ENCODE peak calls at places on chromosomes 2 and 18, in nine cellular contexts. B is CD8-positive, alpha-beta memory T cell; N is Peyer's patch; H is gastrocnemius medialis; O is cardiac muscle cell; X is adrenal gland; P is CD4-positive, CD25-positive, alpha-beta regulatory T cell; D is IMR-90; T is lower lobe of right lung. Y is an unnamed sample.
A peak's percentile ranks its signal among the peaks of the same experiment; 100 is the strongest.

GRCh38 chr2:112701092-112701491 is 19.7 kb upstream of the NT5DC4 start:
- DNase-seq in B (no peak), N (peak; percentile 46), H (no peak), O (no peak), X (peak; percentile 24), P (no peak), D (peak; percentile 51), T (no peak), Y (no peak)

GRCh38 chr2:180524458-180524857 is 455.9 kb upstream of the UBE2E3 start:
- DNase-seq in B (no peak), N (no peak), H (no peak), O (no peak), X (no peak), P (no peak), D (peak; percentile 29), T (no peak), Y (no peak)

GRCh38 chr18:79951545-79952456 is at the start of gene SLC66A2:
- DNase-seq in B (peak; percentile 86), N (peak; percentile 97), H (peak; percentile 81), O (peak; percentile 91), X (peak; percentile 92), P (peak; percentile 89), D (peak; percentile 83), T (peak; percentile 95), Y (peak; percentile 92)

GRCh38 chr2:72340665-72341064 is 193.0 kb upstream of the CYP26B1 start:
- DNase-seq in B (no peak), N (no peak), H (no peak), O (no peak), X (no peak), P (no peak), D (no peak), T (no peak), Y (no peak)

GRCh38 chr2:237128026-237128703 is 42.5 kb downstream of the COPS8 start:
- DNase-seq in B (no peak), N (peak; percentile 87), H (peak; percentile 94), O (no peak), X (peak; percentile 94), P (no peak), D (peak; percentile 100), T (peak; percentile 84), Y (no peak)

GRCh38 chr2:105864262-105864661 is 119.5 kb downstream of the NCK2 start:
- DNase-seq in B (peak; percentile 66), N (no peak), H (no peak), O (no peak), X (no peak), P (no peak), D (no peak), T (no peak), Y (no peak)

GRCh38 chr18:49561127-49561376 is 805 bp upstream of the LIPG start:
- DNase-seq in B (no peak), N (no peak), H (no peak), O (no peak), X (no peak), P (no peak), D (no peak), T (no peak), Y (no peak)

GRCh38 chr2:8086796-8087479 is 594.9 kb upstream of the ID2 start:
- DNase-seq in B (no peak), N (no peak), H (no peak), O (no peak), X (peak; percentile 13), P (no peak), D (peak; percentile 99), T (no peak), Y (no peak)

GRCh38 chr2:118046628-118047210 is 32.8 kb upstream of the CCDC93 start:
- DNase-seq in B (peak; percentile 9), N (no peak), H (no peak), O (peak; percentile 52), X (no peak), P (peak; percentile 43), D (peak; percentile 53), T (no peak), Y (no peak)

GRCh38 chr2:81894451-81894990 is 1590.0 kb upstream of the LRRTM1 start:
- DNase-seq in B (no peak), N (no peak), H (no peak), O (peak; percentile 21), X (no peak), P (no peak), D (peak; percentile 1), T (no peak), Y (no peak)

GRCh38 chr18:35158728-35159443 is 81.9 kb upstream of the ZNF397 start:
- DNase-seq in B (no peak), N (peak; percentile 65), H (no peak), O (no peak), X (no peak), P (no peak), D (no peak), T (no peak), Y (no peak)

GRCh38 chr2:170966648-170967396 is 37.8 kb downstream of the GORASP2 start:
- DNase-seq in B (no peak), N (no peak), H (no peak), O (peak; percentile 21), X (peak; percentile 19), P (peak; percentile 11), D (no peak), T (no peak), Y (no peak)

GRCh38 chr2:162565666-162566065 is 221.7 kb downstream of the GCA start:
- DNase-seq in B (no peak), N (no peak), H (no peak), O (no peak), X (no peak), P (no peak), D (no peak), T (no peak), Y (no peak)

GRCh38 chr2:128736689-128737545 is 418.2 kb upstream of the HS6ST1 start:
- DNase-seq in B (peak; percentile 12), N (peak; percentile 81), H (peak; percentile 41), O (peak; percentile 87), X (peak; percentile 87), P (peak; percentile 16), D (peak; percentile 49), T (peak; percentile 85), Y (peak; percentile 58)

GRCh38 chr2:198873771-198874501 is 583.8 kb downstream of the SATB2 start:
- DNase-seq in B (no peak), N (no peak), H (no peak), O (no peak), X (no peak), P (no peak), D (peak; percentile 77), T (no peak), Y (no peak)

GRCh38 chr18:45106331-45106774 is 425.7 kb downstream of the SETBP1 start:
- DNase-seq in B (peak; percentile 43), N (peak; percentile 78), H (no peak), O (no peak), X (peak; percentile 10), P (no peak), D (no peak), T (no peak), Y (no peak)

GRCh38 chr2:223580951-223581350 is 21.2 kb downstream of the SCG2 start:
- DNase-seq in B (no peak), N (no peak), H (no peak), O (peak; percentile 32), X (peak; percentile 15), P (no peak), D (peak; percentile 84), T (no peak), Y (no peak)

GRCh38 chr2:46188041-46188715 is 109.0 kb upstream of the EPAS1 start:
- DNase-seq in B (no peak), N (peak; percentile 36), H (no peak), O (no peak), X (no peak), P (no peak), D (no peak), T (no peak), Y (peak; percentile 42)

DNA sequence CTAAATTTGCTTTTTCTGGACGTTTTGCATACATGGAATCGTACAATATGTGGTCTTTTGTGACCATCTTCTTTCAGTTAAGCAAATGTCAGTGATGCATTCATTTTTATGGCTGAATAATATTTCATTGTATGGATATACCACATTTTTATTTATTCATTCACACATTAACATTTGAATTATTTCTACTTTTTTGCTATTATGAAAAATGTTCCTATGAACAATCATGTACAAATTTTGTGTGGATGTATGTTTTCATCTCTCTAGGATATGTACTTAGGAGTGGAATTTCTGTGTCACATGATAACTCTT is 67.4 kb upstream of the TXNDC2 start:
- DNase-seq in B (no peak), N (no peak), H (no peak), O (no peak), X (no peak), P (no peak), D (no peak), T (no peak), Y (no peak)
- H3K4me3 ChIP-seq in B (no peak overlapping the region), N (no peak overlapping the region), H (no peak overlapping the region), O (no peak overlapping the region), X (no peak overlapping the region), P (no peak overlapping the region), D (no peak overlapping the region), T (no peak overlapping the region), Y (no peak overlapping the region)

GRCh38 chr2:23772684-23773083 is 154.2 kb downstream of the ATAD2B start:
- DNase-seq in B (no peak), N (no peak), H (no peak), O (no peak), X (no peak), P (no peak), D (no peak), T (no peak), Y (no peak)
- H3K4me1 ChIP-seq in B (no peaks in the 10 kb centered on the region), N (no peaks in the 10 kb centered on the region), H (no peaks in the 10 kb centered on the region), O (no peaks in the 10 kb centered on the region), X (peaks cover 5% of the 10 kb centered on the region), P (no peaks in the 10 kb centered on the region), D (no peaks in the 10 kb centered on the region), T (no peaks in the 10 kb centered on the region), Y (no peaks in the 10 kb centered on the region)

DNA sequence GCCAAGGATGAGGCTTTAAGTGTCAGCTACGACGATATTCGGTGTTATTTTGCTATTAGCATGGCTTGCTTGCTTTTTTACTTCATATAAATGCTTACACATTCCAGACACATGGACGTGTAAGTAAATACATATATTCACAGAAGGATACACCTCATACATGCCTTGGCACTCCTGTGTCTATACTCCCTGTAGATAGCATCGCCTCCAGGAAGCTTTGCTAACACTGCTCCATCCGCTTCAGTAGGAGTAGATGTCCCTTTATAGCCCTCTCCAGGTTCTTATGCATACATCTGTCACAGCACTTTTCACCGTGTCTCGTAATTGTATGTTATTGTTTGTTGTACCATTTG is 27.5 kb upstream of the KCTD1 start:
- DNase-seq in B (no peak), N (no peak), H (no peak), O (no peak), X (no peak), P (no peak), D (no peak), T (no peak), Y (no peak)
- H3K4me3 ChIP-seq in B (no peak overlapping the region), N (peak overlapping the region; percentile 38), H (peak overlapping the region; percentile 54), O (no peak overlapping the region), X (no peak overlapping the region), P (no peak overlapping the region), D (no peak overlapping the region), T (peak overlapping the region; percentile 47), Y (no peak overlapping the region)

DNA sequence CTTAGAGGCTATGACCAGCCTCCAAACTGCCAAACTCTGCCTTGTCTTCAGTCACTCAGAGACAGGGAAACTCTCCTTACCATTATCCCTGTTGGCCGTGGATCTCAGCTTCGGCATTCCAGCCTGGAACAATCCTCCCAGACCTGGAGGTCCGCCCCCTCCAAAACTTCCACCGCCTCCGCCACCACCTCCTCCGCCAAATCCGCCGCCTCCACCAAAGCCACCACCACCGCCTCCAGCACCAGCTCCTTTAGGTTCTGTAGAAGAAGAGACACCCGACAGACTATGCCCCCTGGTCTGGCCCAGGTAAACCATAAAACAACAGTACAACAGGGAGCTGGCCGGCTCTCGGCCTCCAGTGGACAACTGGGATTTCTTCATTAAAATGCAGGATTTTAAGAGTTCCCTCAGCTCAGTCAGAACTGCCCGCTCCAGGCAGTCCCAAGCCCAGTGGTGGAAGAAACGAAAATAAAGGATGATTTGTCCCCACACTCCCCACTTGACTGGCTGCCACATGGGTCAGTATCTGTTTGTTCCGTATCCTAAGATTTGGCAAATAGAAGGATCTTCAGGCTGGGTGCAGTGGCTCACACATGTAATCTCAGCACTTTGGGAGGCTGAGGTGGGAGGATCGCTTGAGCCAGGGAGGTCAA is 22.4 kb downstream of the WIPF1 start:
- DNase-seq in B (no peak), N (no peak), H (no peak), O (no peak), X (no peak), P (no peak), D (no peak), T (no peak), Y (no peak)
- H3K4me1 ChIP-seq in B (peaks cover 52% of the 10 kb centered on the region), N (no peaks in the 10 kb centered on the region), H (no peaks in the 10 kb centered on the region), O (no peaks in the 10 kb centered on the region), X (no peaks in the 10 kb centered on the region), P (peaks cover 26% of the 10 kb centered on the region), D (no peaks in the 10 kb centered on the region), T (peaks cover 20% of the 10 kb centered on the region), Y (peaks cover 45% of the 10 kb centered on the region)

Y was measured in CD8-positive, alpha-beta T cell.